ENCODE peak calls at places on chromosomes 12 and 14, in ten cellular contexts. G is GM12865, V is PC-3, I is AG09319, J is uterus, W is nephron progenitor cell, D is BJ, C is heart left ventricle, Z is Caco-2, Y is GM06990. T is an unnamed sample.

GRCh38 chr14:21999400-21999799 is 325.8 kb upstream of the OR4E1 start:
- DNase-seq in G (no peak), V (peak; percentile 10), I (no peak), J (no peak), W (no peak), D (no peak), C (no peak), Z (no peak), Y (no peak), T (no peak)

GRCh38 chr14:64745511-64746041 is 41.4 kb downstream of the PLEKHG3 start:
- DNase-seq in G (no peak), V (no peak), I (no peak), J (no peak), W (no peak), D (no peak), C (no peak), Z (peak; percentile 44), Y (no peak), T (no peak)

GRCh38 chr12:51977320-51977753 is 25.8 kb downstream of the ACVR1B start:
- DNase-seq in G (no peak), V (no peak), I (no peak), J (no peak), W (no peak), D (no peak), C (no peak), Z (peak; percentile 59), Y (no peak), T (no peak)

GRCh38 chr12:128928361-128928760 is 75.1 kb downstream of the GLT1D1 start:
- DNase-seq in G (no peak), V (no peak), I (no peak), J (no peak), W (no peak), D (no peak), C (no peak), Z (no peak), Y (no peak), T (no peak)

GRCh38 chr14:87013583-87013982 is 979.4 kb downstream of the GALC start:
- DNase-seq in G (no peak), V (peak; percentile 31), I (no peak), J (no peak), W (no peak), D (peak; percentile 60), C (no peak), Z (no peak), Y (no peak), T (no peak)

GRCh38 chr14:99717682-99718013 is 33.5 kb downstream of the CYP46A1 start:
- DNase-seq in G (no peak), V (no peak), I (no peak), J (no peak), W (no peak), D (no peak), C (peak; percentile 32), Z (no peak), Y (no peak), T (no peak)

GRCh38 chr14:101732128-101732527 is 29.4 kb upstream of the PPP2R5C start:
- DNase-seq in G (no peak), V (peak; percentile 42), I (no peak), J (no peak), W (no peak), D (no peak), C (no peak), Z (no peak), Y (no peak), T (no peak)

GRCh38 chr12:52214421-52214802 is 18.6 kb upstream of the KRT7 start:
- DNase-seq in G (no peak), V (peak; percentile 63), I (no peak), J (no peak), W (no peak), D (no peak), C (peak; percentile 46), Z (no peak), Y (no peak), T (no peak)

GRCh38 chr12:49487605-49488004 is 51.2 kb upstream of the KCNH3 start:
- DNase-seq in G (no peak), V (no peak), I (no peak), J (no peak), W (no peak), D (no peak), C (no peak), Z (no peak), Y (no peak), T (no peak)

GRCh38 chr14:60649815-60650381 is 621 bp upstream of the SIX1 start:
- DNase-seq in G (no peak), V (peak; percentile 62), I (no peak), J (no peak), W (peak; percentile 44), D (no peak), C (no peak), Z (no peak), Y (no peak), T (peak; percentile 21)

GRCh38 chr14:100147181-100147631 is 12.2 kb downstream of the DEGS2 start:
- DNase-seq in G (peak; percentile 49), V (no peak), I (no peak), J (no peak), W (no peak), D (no peak), C (no peak), Z (no peak), Y (peak; percentile 59), T (peak; percentile 67)

GRCh38 chr12:123762715-123763052 is 583 bp downstream of the DNAH10 start:
- DNase-seq in G (no peak), V (no peak), I (no peak), J (no peak), W (no peak), D (no peak), C (no peak), Z (no peak), Y (no peak), T (no peak)

DNA sequence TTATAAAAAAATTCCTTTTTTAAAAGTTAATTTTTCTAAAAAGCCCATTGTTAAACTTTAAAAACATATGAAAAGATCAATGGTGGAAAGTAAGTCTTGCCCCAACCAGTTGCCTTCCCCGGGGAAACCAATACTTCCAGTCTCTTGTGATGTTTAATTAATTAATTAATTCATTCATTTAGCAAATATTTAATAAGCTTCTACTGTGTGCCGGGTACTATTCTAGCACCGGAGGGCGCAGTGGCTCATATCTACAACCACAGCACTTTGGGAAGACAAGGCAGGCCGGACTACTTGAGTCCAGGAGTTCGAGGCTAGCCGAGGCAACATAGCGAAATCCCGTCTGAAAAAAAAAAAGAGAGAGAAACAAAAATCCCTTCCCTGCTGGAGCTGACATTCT is 87.4 kb downstream of the HECTD4 start:
- DNase-seq in G (no peak), V (peak; percentile 40), I (no peak), J (no peak), W (no peak), D (no peak), C (no peak), Z (peak; percentile 22), Y (no peak), T (no peak)
- TF ChIP-seq CTCF in G (peak; percentile 7), V (peak; percentile 64), I (peak; percentile 3), J (no peak), W (no peak), D (peak; percentile 7), C (no peak), Z (no peak), Y (peak; percentile 8), T (no peak)

DNA sequence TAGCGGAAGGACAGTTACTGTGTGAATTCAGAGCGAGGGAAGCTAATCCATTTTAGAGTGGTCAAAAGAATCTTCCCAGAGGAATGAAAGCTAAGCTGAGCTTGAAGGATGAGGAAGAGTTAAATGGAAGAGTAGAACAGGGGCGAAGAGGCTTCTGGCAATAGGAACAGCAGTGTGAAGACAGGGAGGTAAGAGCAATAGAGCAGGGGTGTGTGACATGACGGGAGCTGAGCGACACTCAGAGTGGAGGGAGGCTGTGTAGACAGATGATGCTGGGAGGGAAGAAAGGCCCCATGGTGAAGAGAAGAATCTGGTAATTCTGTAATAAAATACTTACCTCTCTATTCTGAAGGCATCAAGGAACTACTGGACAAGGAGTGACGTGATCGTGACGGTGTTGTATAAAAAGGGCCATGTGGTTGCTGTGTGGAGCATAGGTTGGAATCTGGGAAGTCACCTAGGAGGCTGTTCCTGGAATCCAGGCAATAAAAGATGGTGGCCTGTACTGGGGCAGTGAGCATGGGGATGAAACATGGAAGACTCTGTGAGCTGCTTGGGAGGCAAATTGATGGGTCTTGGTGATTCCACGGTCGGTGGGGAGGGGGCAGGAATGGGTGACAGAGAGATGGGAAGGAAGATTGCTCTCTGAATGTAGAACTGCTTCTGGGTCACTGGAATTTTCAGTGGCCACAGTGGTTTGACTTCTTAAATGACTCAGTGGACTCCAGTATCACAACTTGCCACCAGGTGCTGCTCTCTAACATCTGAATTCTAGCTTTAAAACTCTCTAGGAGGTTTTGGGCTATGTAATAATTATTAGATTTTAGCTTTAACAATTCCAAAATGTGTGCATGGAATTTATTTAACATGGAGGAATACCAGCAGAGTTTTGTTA is 164.1 kb downstream of the ATP23 start:
- DNase-seq in G (no peak), V (peak; percentile 9), I (no peak), J (no peak), W (no peak), D (no peak), C (no peak), Z (no peak), Y (no peak), T (no peak)
- TF ChIP-seq CTCF in G (peak; percentile 10), V (peak; percentile 58), I (peak; percentile 29), J (no peak), W (no peak), D (peak; percentile 39), C (peak; percentile 31), Z (peak; percentile 22), Y (peak; percentile 25), T (no peak)

GRCh38 chr12:125315771-125316170 is 250.5 kb downstream of the AACS start:
- DNase-seq in G (no peak), V (no peak), I (no peak), J (no peak), W (no peak), D (no peak), C (no peak), Z (no peak), Y (no peak), T (no peak)
- TF ChIP-seq CTCF in G (no peak), V (no peak), I (no peak), J (no peak), W (no peak), D (no peak), C (no peak), Z (no peak), Y (no peak), T (no peak)

GRCh38 chr12:57640156-57641042 is 7.4 kb upstream of the B4GALNT1 start:
- DNase-seq in G (no peak), V (no peak), I (no peak), J (no peak), W (no peak), D (no peak), C (no peak), Z (no peak), Y (no peak), T (no peak)

GRCh38 chr12:57641699-57642442 is 8.9 kb upstream of the B4GALNT1 start:
- DNase-seq in G (peak; percentile 30), V (no peak), I (no peak), J (no peak), W (no peak), D (no peak), C (no peak), Z (no peak), Y (no peak), T (no peak)

GRCh38 chr12:57632898-57633825 is at the start of gene B4GALNT1:
- DNase-seq in G (peak; percentile 69), V (peak; percentile 79), I (no peak), J (peak; percentile 63), W (peak; percentile 86), D (no peak), C (peak; percentile 79), Z (peak; percentile 82), Y (peak; percentile 76), T (peak; percentile 88)

GRCh38 chr12:57638096-57638495 is 5.1 kb upstream of the B4GALNT1 start:
- DNase-seq in G (no peak), V (no peak), I (no peak), J (no peak), W (no peak), D (no peak), C (no peak), Z (no peak), Y (no peak), T (no peak)

GRCh38 chr12:57637364-57637763 is 4.4 kb upstream of the B4GALNT1 start:
- DNase-seq in G (no peak), V (no peak), I (no peak), J (no peak), W (no peak), D (no peak), C (no peak), Z (no peak), Y (no peak), T (no peak)
- TF ChIP-seq CTCF in G (no peak), V (no peak), I (no peak), J (no peak), W (no peak), D (no peak), C (no peak), Z (no peak), Y (no peak), T (no peak)